ENCODE peak calls at places on chromosomes 13 and 19, in four cellular contexts. One of them, this sample, is unnamed.
A peak's percentile ranks its signal among the peaks of the same experiment; 100 is the strongest.

GRCh38 chr13:108948269-108948671 is 318.9 kb downstream of the MYO16 start:
- DNase-seq in SK-N-SH: no peak
- DNase-seq in HepG2: peak; percentile 24
- DNase-seq in GM12878: no peak
- DNase-seq in this sample: no peak

GRCh38 chr19:2478756-2479555 is 3.0 kb downstream of the GADD45B start:
- DNase-seq in HepG2: no peak
- DNase-seq in SK-N-SH: no peak
- DNase-seq in GM12878: no peak
- DNase-seq in this sample: peak; percentile 84

GRCh38 chr13:92187378-92187989 is 789.1 kb downstream of the GPC5 start:
- DNase-seq in GM12878: no peak
- DNase-seq in SK-N-SH: peak; percentile 64
- DNase-seq in HepG2: peak; percentile 24
- DNase-seq in this sample: no peak

GRCh38 chr13:20492641-20493040 is 33.0 kb downstream of the CRYL1 start:
- DNase-seq in SK-N-SH: no peak
- DNase-seq in GM12878: no peak
- DNase-seq in HepG2: peak; percentile 46
- DNase-seq in this sample: no peak

GRCh38 chr13:111639994-111640393 is 319.6 kb downstream of the TEX29 start:
- DNase-seq in GM12878: no peak
- DNase-seq in SK-N-SH: no peak
- DNase-seq in HepG2: no peak
- DNase-seq in this sample: no peak

GRCh38 chr19:28065026-28065425 is 1147.9 kb downstream of the UQCRFS1 start:
- DNase-seq in GM12878: no peak
- DNase-seq in HepG2: no peak
- DNase-seq in SK-N-SH: no peak
- DNase-seq in this sample: no peak

GRCh38 chr13:23510544-23510916 is 59.7 kb upstream of the TNFRSF19 start:
- DNase-seq in GM12878: no peak
- DNase-seq in HepG2: no peak
- DNase-seq in SK-N-SH: no peak
- DNase-seq in this sample: no peak

GRCh38 chr13:94673841-94674240 is 38.5 kb downstream of the SOX21 start:
- DNase-seq in HepG2: no peak
- DNase-seq in SK-N-SH: no peak
- DNase-seq in GM12878: no peak
- DNase-seq in this sample: no peak

GRCh38 chr19:38736413-38737280 is 7.6 kb downstream of the CAPN12 start:
- DNase-seq in HepG2: no peak
- DNase-seq in SK-N-SH: peak; percentile 93
- DNase-seq in GM12878: peak; percentile 17
- DNase-seq in this sample: peak; percentile 36

GRCh38 chr19:44628793-44629192 is 14.9 kb upstream of the PVR start:
- DNase-seq in HepG2: no peak
- DNase-seq in SK-N-SH: no peak
- DNase-seq in GM12878: no peak
- DNase-seq in this sample: no peak

GRCh38 chr13:34420975-34421719 is 520.9 kb upstream of the NBEA start:
- DNase-seq in GM12878: no peak
- DNase-seq in HepG2: no peak
- DNase-seq in SK-N-SH: no peak
- DNase-seq in this sample: no peak

GRCh38 chr13:98141938-98142426 is 912 bp upstream of the FARP1 start:
- DNase-seq in GM12878: no peak
- DNase-seq in HepG2: no peak
- DNase-seq in SK-N-SH: peak; percentile 17
- DNase-seq in this sample: no peak

GRCh38 chr19:58037927-58038687 is 4.3 kb downstream of the ZSCAN1 start:
- DNase-seq in GM12878: no peak
- DNase-seq in HepG2: no peak
- DNase-seq in SK-N-SH: no peak
- DNase-seq in this sample: no peak

GRCh38 chr19:10112037-10112751 is 701 bp downstream of the P2RY11 start:
- DNase-seq in HepG2: no peak
- DNase-seq in SK-N-SH: peak; percentile 28
- DNase-seq in GM12878: no peak
- DNase-seq in this sample: no peak

GRCh38 chr13:103794526-103794925 is 728.3 kb upstream of the SLC10A2 start:
- DNase-seq in SK-N-SH: no peak
- DNase-seq in GM12878: no peak
- DNase-seq in HepG2: no peak
- DNase-seq in this sample: no peak

GRCh38 chr13:113837554-113838355 is 26.1 kb downstream of the GAS6 start:
- DNase-seq in SK-N-SH: peak; percentile 84
- DNase-seq in HepG2: peak; percentile 55
- DNase-seq in GM12878: no peak
- DNase-seq in this sample: no peak

GRCh38 chr13:112947796-112948195 is 21.2 kb upstream of the MCF2L start:
- DNase-seq in HepG2: no peak
- DNase-seq in SK-N-SH: no peak
- DNase-seq in GM12878: no peak
- DNase-seq in this sample: no peak

DNA sequence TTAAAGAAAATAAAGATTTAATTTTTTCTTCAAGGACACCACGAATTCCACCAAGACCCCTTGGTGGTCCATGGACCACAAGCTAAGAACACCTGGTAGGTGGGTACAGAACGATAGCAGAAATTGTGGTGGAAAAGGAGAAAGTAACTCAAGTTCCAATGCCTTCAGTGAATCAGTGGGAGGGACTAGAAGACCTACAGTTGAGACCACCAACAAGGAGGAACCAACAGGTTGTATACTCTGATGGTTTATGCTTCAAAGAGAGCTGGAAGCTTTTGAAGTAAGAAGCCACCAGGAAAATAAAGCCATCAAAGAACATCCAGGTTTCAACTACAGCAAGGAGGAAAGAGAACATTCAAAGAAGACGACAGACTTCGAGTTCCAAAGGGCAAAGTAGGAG is 42.4 kb downstream of the DIAPH3 start:
- DNase-seq in SK-N-SH: no peak
- DNase-seq in HepG2: no peak
- DNase-seq in GM12878: no peak
- DNase-seq in this sample: no peak
- TF ChIP-seq RAD21 in SK-N-SH: no peak
- TF ChIP-seq RAD21 in HepG2: no peak
- TF ChIP-seq RAD21 in GM12878: no peak
- TF ChIP-seq RAD21 in this sample: no peak

GRCh38 chr13:50699874-50700663 is 143.4 kb downstream of the DLEU7 start:
- DNase-seq in HepG2: no peak
- DNase-seq in GM12878: no peak
- DNase-seq in SK-N-SH: no peak
- DNase-seq in this sample: no peak
- TF ChIP-seq TCF12 in HepG2: no peak
- TF ChIP-seq TCF12 in GM12878: no peak
- TF ChIP-seq TCF12 in SK-N-SH: no peak
- TF ChIP-seq TCF12 in this sample: no peak

DNA sequence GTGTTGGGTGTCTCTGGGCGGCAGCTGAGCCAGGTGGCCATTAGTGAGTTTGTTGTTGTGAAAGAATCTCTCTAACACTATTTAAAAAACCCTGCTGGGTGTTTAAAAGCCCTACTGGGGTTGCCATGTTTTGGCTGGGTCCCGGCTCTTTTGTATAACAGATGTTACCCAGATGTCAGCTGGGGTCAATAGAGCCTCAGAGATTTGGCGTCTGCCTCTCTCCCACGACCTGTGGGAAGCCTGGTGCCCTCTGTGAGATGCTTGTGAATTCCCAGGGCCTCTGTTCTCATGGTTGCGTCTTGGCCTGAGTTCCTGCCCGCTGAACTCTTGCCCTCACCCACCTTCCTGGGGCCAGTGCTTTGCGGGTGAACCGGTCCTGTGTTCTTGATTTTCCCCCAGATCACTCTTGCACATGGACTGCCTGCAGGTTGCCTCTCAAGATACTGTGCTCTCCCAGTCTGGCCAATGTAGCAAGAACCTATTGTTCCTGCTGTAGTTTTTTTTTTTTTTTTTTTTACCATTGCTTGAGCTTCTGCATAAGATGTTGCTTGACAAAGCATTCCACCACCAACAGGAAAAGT is 9.5 kb downstream of the NFILZ start:
- DNase-seq in SK-N-SH: no peak
- DNase-seq in GM12878: no peak
- DNase-seq in HepG2: no peak
- DNase-seq in this sample: no peak
- TF ChIP-seq RAD21 in SK-N-SH: no peak
- TF ChIP-seq RAD21 in GM12878: no peak
- TF ChIP-seq RAD21 in HepG2: no peak
- TF ChIP-seq RAD21 in this sample: no peak

GRCh38 chr19:54415208-54415900 is at the start of gene TTYH1:
- DNase-seq in GM12878: no peak
- DNase-seq in HepG2: no peak
- DNase-seq in SK-N-SH: peak; percentile 88
- DNase-seq in this sample: no peak
- TF ChIP-seq TCF12 in GM12878: no peak
- TF ChIP-seq TCF12 in HepG2: no peak
- TF ChIP-seq TCF12 in SK-N-SH: no peak
- TF ChIP-seq TCF12 in this sample: peak; percentile 33

DNA sequence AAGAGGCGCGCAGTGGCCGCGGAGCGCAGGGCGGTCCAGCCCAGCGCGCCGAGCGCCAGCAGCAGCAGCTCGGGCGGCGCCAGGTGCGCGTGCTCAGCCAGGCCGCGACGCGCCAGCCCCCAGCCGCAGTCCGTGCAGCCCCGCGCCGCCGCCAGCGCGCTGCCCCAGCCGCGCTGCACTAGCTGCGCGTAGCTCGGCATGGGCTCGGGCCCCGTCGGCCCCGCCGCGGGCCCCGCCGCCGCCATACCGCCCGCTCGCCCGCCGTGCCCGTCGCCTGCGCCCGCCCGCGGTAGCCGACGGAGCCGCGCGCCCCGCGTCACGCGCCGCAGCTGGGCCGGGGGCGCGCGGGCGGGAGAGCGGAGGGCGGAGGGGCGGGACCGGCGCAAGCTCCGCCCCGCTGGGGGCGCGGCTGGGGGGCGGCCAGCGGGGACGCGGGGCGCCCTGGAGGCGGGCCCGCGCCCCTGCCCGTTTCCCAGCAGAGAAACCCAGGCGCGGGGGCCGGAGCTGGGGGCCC is at the start of gene CERS1:
- DNase-seq in SK-N-SH: peak; percentile 95
- DNase-seq in GM12878: no peak
- DNase-seq in HepG2: no peak
- DNase-seq in this sample: no peak
- TF ChIP-seq RAD21 in SK-N-SH: no peak
- TF ChIP-seq RAD21 in GM12878: no peak
- TF ChIP-seq RAD21 in HepG2: no peak
- TF ChIP-seq RAD21 in this sample: no peak

DNA sequence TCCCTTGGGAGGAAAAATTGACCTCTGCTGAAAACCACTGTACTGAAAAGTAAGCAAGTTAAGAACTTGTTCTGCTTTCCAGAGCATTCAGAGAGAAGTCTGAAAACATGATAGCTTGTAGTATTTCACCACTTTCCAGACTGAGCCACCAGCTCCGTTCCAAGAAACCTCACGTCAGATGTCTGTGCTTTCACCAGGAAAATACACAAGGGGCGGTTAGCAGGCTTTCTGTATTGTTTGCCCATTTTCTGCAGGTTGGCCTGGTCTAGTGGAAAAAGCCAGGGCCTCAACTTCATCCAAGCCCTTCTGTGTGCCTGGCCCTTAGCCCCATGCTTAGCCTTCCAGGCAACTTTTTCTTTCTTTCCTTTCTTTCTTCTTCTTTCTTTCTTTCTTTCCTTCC is 36.4 kb downstream of the RXFP2 start:
- DNase-seq in GM12878: no peak
- DNase-seq in HepG2: no peak
- DNase-seq in SK-N-SH: no peak
- DNase-seq in this sample: no peak
- TF ChIP-seq TCF12 in GM12878: no peak
- TF ChIP-seq TCF12 in HepG2: no peak
- TF ChIP-seq TCF12 in SK-N-SH: no peak
- TF ChIP-seq TCF12 in this sample: no peak

GRCh38 chr19:41707502-41707812 is 969 bp upstream of the CEACAM5 start:
- DNase-seq in HepG2: no peak
- DNase-seq in SK-N-SH: no peak
- DNase-seq in GM12878: no peak
- DNase-seq in this sample: no peak

GRCh38 chr19:41703602-41704293 is 4.7 kb upstream of the CEACAM5 start:
- DNase-seq in SK-N-SH: no peak
- DNase-seq in GM12878: no peak
- DNase-seq in HepG2: no peak
- DNase-seq in this sample: no peak

GRCh38 chr19:41706741-41707501 is 1.5 kb upstream of the CEACAM5 start:
- DNase-seq in HepG2: peak; percentile 64
- DNase-seq in GM12878: peak; percentile 3
- DNase-seq in SK-N-SH: peak; percentile 79
- DNase-seq in this sample: peak; percentile 73

GRCh38 chr19:41707871-41708371 is 505 bp upstream of the CEACAM5 start:
- DNase-seq in HepG2: no peak
- DNase-seq in GM12878: no peak
- DNase-seq in SK-N-SH: no peak
- DNase-seq in this sample: no peak

GRCh38 chr19:41705393-41706174 is 2.8 kb upstream of the CEACAM5 start:
- DNase-seq in SK-N-SH: no peak
- DNase-seq in HepG2: no peak
- DNase-seq in GM12878: no peak
- DNase-seq in this sample: no peak
- TF ChIP-seq RAD21 in SK-N-SH: no peak
- TF ChIP-seq RAD21 in HepG2: no peak
- TF ChIP-seq RAD21 in GM12878: no peak
- TF ChIP-seq RAD21 in this sample: no peak